ENCODE peak calls at places on chromosomes 3 and 15, in four cellular contexts. One of them, this sample, is unnamed.
A peak's percentile ranks its signal among the peaks of the same experiment; 100 is the strongest.

GRCh38 chr3:11991751-11992150 is 12.4 kb upstream of the SYN2 start:
- DNase-seq in globus pallidus: no peak
- DNase-seq in HFFc6: no peak
- DNase-seq in NCI-H345: no peak
- DNase-seq in this sample: no peak

GRCh38 chr3:169846458-169847193 is 23.1 kb downstream of the LRRC31 start:
- DNase-seq in globus pallidus: no peak
- DNase-seq in HFFc6: peak; percentile 82
- DNase-seq in NCI-H345: no peak
- DNase-seq in this sample: no peak

GRCh38 chr15:64438653-64439447 is 21.5 kb upstream of the ZNF609 start:
- DNase-seq in globus pallidus: no peak
- DNase-seq in HFFc6: no peak
- DNase-seq in NCI-H345: no peak
- DNase-seq in this sample: no peak

GRCh38 chr3:149783576-149783975 is 8.8 kb downstream of the ANKUB1 start:
- DNase-seq in globus pallidus: peak; percentile 24
- DNase-seq in HFFc6: peak; percentile 72
- DNase-seq in NCI-H345: no peak
- DNase-seq in this sample: no peak

GRCh38 chr15:99055555-99056134 is 48.1 kb upstream of the PGPEP1L start:
- DNase-seq in globus pallidus: no peak
- DNase-seq in HFFc6: no peak
- DNase-seq in NCI-H345: no peak
- DNase-seq in this sample: no peak

GRCh38 chr3:153830552-153830951 is 290.6 kb upstream of the ARHGEF26 start:
- DNase-seq in globus pallidus: no peak
- DNase-seq in HFFc6: no peak
- DNase-seq in NCI-H345: no peak
- DNase-seq in this sample: no peak

GRCh38 chr3:24505678-24506560 is 11.3 kb upstream of the THRB start:
- DNase-seq in globus pallidus: no peak
- DNase-seq in HFFc6: no peak
- DNase-seq in NCI-H345: no peak
- DNase-seq in this sample: no peak

GRCh38 chr15:35019401-35020327 is 31.6 kb upstream of the ZNF770 start:
- DNase-seq in globus pallidus: no peak
- DNase-seq in HFFc6: no peak
- DNase-seq in NCI-H345: no peak
- DNase-seq in this sample: peak; percentile 26

GRCh38 chr15:27479232-27480140 is 508.5 kb downstream of the GABRG3 start:
- DNase-seq in globus pallidus: no peak
- DNase-seq in HFFc6: no peak
- DNase-seq in NCI-H345: peak; percentile 93
- DNase-seq in this sample: no peak

This sample was measured in ELF-1.